ENCODE peak calls at places on chromosome 2, in seven cellular contexts. One of them, this sample, is unnamed. For H3K79me2, the result is how much of the 10 kb centered on the place peaks cover.

GRCh38 chr2:233711312-233712008 is 1.2 kb upstream of the UGT1A5 start:
- DNase-seq in PC-9: peak
- DNase-seq in MM.1S: peak
- DNase-seq in GM23248: peak
- DNase-seq in PC-3: peak
- DNase-seq in fibroblast of lung: peak
- DNase-seq in neural progenitor cell: peak
- DNase-seq in this sample: peak

GRCh38 chr2:118430510-118431187 is 342.4 kb downstream of the INSIG2 start:
- DNase-seq in fibroblast of lung: peak
- DNase-seq in neural progenitor cell: no peak
- DNase-seq in PC-3: peak
- DNase-seq in GM23248: peak
- DNase-seq in MM.1S: no peak
- DNase-seq in PC-9: no peak
- DNase-seq in this sample: no peak

GRCh38 chr2:105175231-105175630 is 66.3 kb upstream of the GPR45 start:
- DNase-seq in GM23248: no peak
- DNase-seq in PC-3: peak
- DNase-seq in MM.1S: peak
- DNase-seq in fibroblast of lung: peak
- DNase-seq in PC-9: no peak
- DNase-seq in neural progenitor cell: no peak
- DNase-seq in this sample: no peak

GRCh38 chr2:16046649-16047048 is 106.3 kb downstream of the MYCN start:
- DNase-seq in fibroblast of lung: no peak
- DNase-seq in neural progenitor cell: no peak
- DNase-seq in GM23248: no peak
- DNase-seq in PC-3: no peak
- DNase-seq in MM.1S: no peak
- DNase-seq in PC-9: no peak
- DNase-seq in this sample: no peak

GRCh38 chr2:191499874-191500565 is 177.9 kb upstream of the NABP1 start:
- DNase-seq in fibroblast of lung: peak
- DNase-seq in PC-9: no peak
- DNase-seq in neural progenitor cell: no peak
- DNase-seq in PC-3: no peak
- DNase-seq in GM23248: peak
- DNase-seq in MM.1S: no peak
- DNase-seq in this sample: no peak

GRCh38 chr2:9430316-9431293 is 7.2 kb downstream of the CPSF3 start:
- DNase-seq in fibroblast of lung: peak
- DNase-seq in PC-3: no peak
- DNase-seq in PC-9: no peak
- DNase-seq in GM23248: peak
- DNase-seq in neural progenitor cell: no peak
- DNase-seq in MM.1S: no peak
- DNase-seq in this sample: no peak

GRCh38 chr2:79275197-79275596 is 115.6 kb upstream of the REG3A start:
- DNase-seq in GM23248: no peak
- DNase-seq in PC-3: no peak
- DNase-seq in MM.1S: no peak
- DNase-seq in fibroblast of lung: no peak
- DNase-seq in PC-9: no peak
- DNase-seq in neural progenitor cell: no peak
- DNase-seq in this sample: peak

GRCh38 chr2:42368817-42369550 is 8.0 kb upstream of the COX7A2L start:
- DNase-seq in neural progenitor cell: no peak
- DNase-seq in PC-3: peak
- DNase-seq in GM23248: no peak
- DNase-seq in PC-9: no peak
- DNase-seq in MM.1S: no peak
- DNase-seq in fibroblast of lung: no peak
- DNase-seq in this sample: no peak

GRCh38 chr2:70258532-70258875 is 567 bp downstream of the PCYOX1 start:
- DNase-seq in GM23248: peak
- DNase-seq in fibroblast of lung: peak
- DNase-seq in PC-9: peak
- DNase-seq in PC-3: peak
- DNase-seq in MM.1S: peak
- DNase-seq in neural progenitor cell: peak
- DNase-seq in this sample: peak

GRCh38 chr2:231456295-231457004 is 7.8 kb downstream of the NCL start:
- DNase-seq in MM.1S: no peak
- DNase-seq in neural progenitor cell: no peak
- DNase-seq in PC-3: no peak
- DNase-seq in GM23248: no peak
- DNase-seq in PC-9: no peak
- DNase-seq in fibroblast of lung: no peak
- DNase-seq in this sample: no peak

GRCh38 chr2:207770602-207771404 is 1.1 kb upstream of the FZD5 start:
- DNase-seq in GM23248: peak
- DNase-seq in fibroblast of lung: no peak
- DNase-seq in PC-9: no peak
- DNase-seq in neural progenitor cell: peak
- DNase-seq in MM.1S: peak
- DNase-seq in PC-3: no peak
- DNase-seq in this sample: peak

GRCh38 chr2:215601990-215602721 is 166.3 kb upstream of the FN1 start:
- DNase-seq in GM23248: peak
- DNase-seq in PC-9: no peak
- DNase-seq in fibroblast of lung: peak
- DNase-seq in neural progenitor cell: no peak
- DNase-seq in PC-3: peak
- DNase-seq in MM.1S: no peak
- DNase-seq in this sample: no peak

GRCh38 chr2:56523815-56524214 is 340.0 kb downstream of the CCDC85A start:
- DNase-seq in PC-3: peak
- DNase-seq in MM.1S: no peak
- DNase-seq in GM23248: no peak
- DNase-seq in fibroblast of lung: peak
- DNase-seq in PC-9: no peak
- DNase-seq in neural progenitor cell: no peak
- DNase-seq in this sample: no peak

GRCh38 chr2:42568431-42569115 is at the start of gene MTA3:
- DNase-seq in fibroblast of lung: peak
- DNase-seq in neural progenitor cell: peak
- DNase-seq in MM.1S: peak
- DNase-seq in PC-9: peak
- DNase-seq in PC-3: peak
- DNase-seq in GM23248: peak
- DNase-seq in this sample: peak

DNA sequence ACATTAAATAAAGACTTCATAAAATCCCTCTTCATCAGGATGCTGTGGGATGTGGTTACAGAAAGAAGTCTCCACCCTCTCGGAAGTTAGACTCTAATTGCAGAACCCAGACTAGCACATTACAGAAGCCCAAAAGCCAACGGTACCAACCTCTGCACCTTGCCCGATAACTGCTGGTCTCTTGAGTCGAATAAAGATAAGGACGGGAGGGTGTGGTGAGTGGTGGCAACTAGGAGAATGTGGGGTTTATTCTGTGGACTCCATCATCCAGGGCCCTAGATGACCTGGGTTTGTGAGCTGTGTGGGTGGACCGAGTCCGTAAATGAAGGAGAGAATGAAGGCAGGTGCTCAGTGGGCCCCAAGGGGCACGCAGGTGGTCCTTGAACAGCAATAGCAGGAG is 462.8 kb upstream of the ID2 start:
- DNase-seq in PC-3: no peak
- DNase-seq in neural progenitor cell: no peak
- DNase-seq in GM23248: no peak
- DNase-seq in MM.1S: no peak
- DNase-seq in PC-9: no peak
- DNase-seq in fibroblast of lung: no peak
- DNase-seq in this sample: no peak
- H3K79me2 ChIP-seq in PC-3: under half
- H3K79me2 ChIP-seq in neural progenitor cell: under half
- H3K79me2 ChIP-seq in GM23248: under half
- H3K79me2 ChIP-seq in MM.1S: under half
- H3K79me2 ChIP-seq in PC-9: under half
- H3K79me2 ChIP-seq in fibroblast of lung: under half
- H3K79me2 ChIP-seq in this sample: under half

GRCh38 chr2:30172622-30173021 is 25.8 kb downstream of the YPEL5 start:
- DNase-seq in neural progenitor cell: no peak
- DNase-seq in GM23248: no peak
- DNase-seq in MM.1S: no peak
- DNase-seq in fibroblast of lung: no peak
- DNase-seq in PC-9: no peak
- DNase-seq in PC-3: no peak
- DNase-seq in this sample: no peak
- TF ChIP-seq EZH2 in neural progenitor cell: no peak
- TF ChIP-seq EZH2 in GM23248: no peak
- TF ChIP-seq EZH2 in MM.1S: no peak
- TF ChIP-seq EZH2 in fibroblast of lung: no peak
- TF ChIP-seq EZH2 in PC-9: no peak
- TF ChIP-seq EZH2 in PC-3: no peak
- TF ChIP-seq EZH2 in this sample: no peak

GRCh38 chr2:150482111-150482510 is 5.4 kb downstream of the RND3 start:
- DNase-seq in PC-9: no peak
- DNase-seq in GM23248: no peak
- DNase-seq in neural progenitor cell: no peak
- DNase-seq in MM.1S: no peak
- DNase-seq in fibroblast of lung: no peak
- DNase-seq in PC-3: peak
- DNase-seq in this sample: no peak
- H3K79me2 ChIP-seq in PC-9: half or more
- H3K79me2 ChIP-seq in GM23248: half or more
- H3K79me2 ChIP-seq in neural progenitor cell: under half
- H3K79me2 ChIP-seq in MM.1S: under half
- H3K79me2 ChIP-seq in fibroblast of lung: half or more
- H3K79me2 ChIP-seq in PC-3: half or more
- H3K79me2 ChIP-seq in this sample: half or more

GRCh38 chr2:219418570-219419189 is 503 bp downstream of the DES start:
- DNase-seq in fibroblast of lung: peak
- DNase-seq in PC-3: no peak
- DNase-seq in PC-9: no peak
- DNase-seq in neural progenitor cell: peak
- DNase-seq in MM.1S: no peak
- DNase-seq in GM23248: peak
- DNase-seq in this sample: peak
- TF ChIP-seq EZH2 in fibroblast of lung: peak
- TF ChIP-seq EZH2 in PC-3: no peak
- TF ChIP-seq EZH2 in PC-9: no peak
- TF ChIP-seq EZH2 in neural progenitor cell: peak
- TF ChIP-seq EZH2 in MM.1S: no peak
- TF ChIP-seq EZH2 in GM23248: no peak
- TF ChIP-seq EZH2 in this sample: peak

GRCh38 chr2:106882658-106883057 is 3.3 kb downstream of the ST6GAL2 start:
- DNase-seq in neural progenitor cell: peak
- DNase-seq in PC-9: no peak
- DNase-seq in MM.1S: no peak
- DNase-seq in GM23248: no peak
- DNase-seq in PC-3: peak
- DNase-seq in fibroblast of lung: no peak
- DNase-seq in this sample: no peak
- H3K79me2 ChIP-seq in neural progenitor cell: under half
- H3K79me2 ChIP-seq in PC-9: under half
- H3K79me2 ChIP-seq in MM.1S: under half
- H3K79me2 ChIP-seq in GM23248: under half
- H3K79me2 ChIP-seq in PC-3: half or more
- H3K79me2 ChIP-seq in fibroblast of lung: under half
- H3K79me2 ChIP-seq in this sample: half or more

GRCh38 chr2:170822885-170823799 is 6.5 kb downstream of the GAD1 start:
- DNase-seq in fibroblast of lung: no peak
- DNase-seq in PC-9: no peak
- DNase-seq in MM.1S: no peak
- DNase-seq in PC-3: no peak
- DNase-seq in neural progenitor cell: peak
- DNase-seq in GM23248: peak
- DNase-seq in this sample: peak
- TF ChIP-seq EZH2 in fibroblast of lung: peak
- TF ChIP-seq EZH2 in PC-9: no peak
- TF ChIP-seq EZH2 in MM.1S: no peak
- TF ChIP-seq EZH2 in PC-3: no peak
- TF ChIP-seq EZH2 in neural progenitor cell: peak
- TF ChIP-seq EZH2 in GM23248: peak
- TF ChIP-seq EZH2 in this sample: peak

GRCh38 chr2:222915092-222915957 is 54.5 kb downstream of the ACSL3 start:
- DNase-seq in PC-9: no peak
- DNase-seq in fibroblast of lung: no peak
- DNase-seq in PC-3: peak
- DNase-seq in neural progenitor cell: no peak
- DNase-seq in GM23248: peak
- DNase-seq in MM.1S: no peak
- DNase-seq in this sample: no peak
- H3K79me2 ChIP-seq in PC-9: half or more
- H3K79me2 ChIP-seq in fibroblast of lung: half or more
- H3K79me2 ChIP-seq in PC-3: half or more
- H3K79me2 ChIP-seq in neural progenitor cell: half or more
- H3K79me2 ChIP-seq in GM23248: half or more
- H3K79me2 ChIP-seq in MM.1S: under half
- H3K79me2 ChIP-seq in this sample: half or more

DNA sequence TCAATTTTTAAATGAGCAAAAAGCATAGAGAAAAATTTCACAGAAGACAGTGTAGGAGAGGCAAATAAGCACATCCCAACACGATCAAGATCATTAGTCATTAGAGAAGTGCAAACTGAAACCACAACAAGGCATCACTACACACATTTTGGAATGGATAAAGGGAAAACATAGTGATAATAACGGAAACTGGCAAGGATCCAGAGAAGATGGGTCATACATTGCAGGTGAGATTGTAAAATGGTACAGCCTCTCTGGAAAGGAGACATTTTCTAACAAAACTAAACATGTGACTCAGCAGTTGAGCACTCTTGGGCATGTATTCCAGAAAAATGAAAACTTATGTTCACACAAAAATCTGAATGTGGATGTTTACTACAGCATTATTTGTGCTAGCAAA is 98.3 kb upstream of the TMEM17 start:
- DNase-seq in PC-9: no peak
- DNase-seq in GM23248: peak
- DNase-seq in MM.1S: no peak
- DNase-seq in fibroblast of lung: peak
- DNase-seq in PC-3: peak
- DNase-seq in neural progenitor cell: no peak
- DNase-seq in this sample: no peak
- TF ChIP-seq EZH2 in PC-9: no peak
- TF ChIP-seq EZH2 in GM23248: no peak
- TF ChIP-seq EZH2 in MM.1S: no peak
- TF ChIP-seq EZH2 in fibroblast of lung: no peak
- TF ChIP-seq EZH2 in PC-3: no peak
- TF ChIP-seq EZH2 in neural progenitor cell: no peak
- TF ChIP-seq EZH2 in this sample: no peak

This sample was measured in GM23338.